ENCODE peak calls at places on chromosomes 7 and 10, in ten cellular contexts. Y, J, X, F, D, M, U, C, I and K are unnamed samples.

GRCh38 chr7:158303121-158303520 is 284.5 kb downstream of the PTPRN2 start:
- DNase-seq in D (no peak), Y (no peak), M (no peak), C (no peak), J (no peak), X (no peak), F (no peak), I (no peak), U (no peak), K (no peak)

GRCh38 chr10:86366902-86367338 is 325 bp upstream of the GRID1 start:
- DNase-seq in M (no peak), I (no peak), J (no peak), D (no peak), U (no peak), C (no peak), F (no peak), X (no peak), Y (no peak), K (no peak)

GRCh38 chr10:90319188-90319914 is 538.5 kb downstream of the HTR7 start:
- DNase-seq in J (no peak), D (peak; percentile 71), I (peak; percentile 55), X (peak; percentile 45), Y (no peak), U (peak; percentile 73), C (peak; percentile 75), F (no peak), M (peak; percentile 23), K (peak; percentile 75)

GRCh38 chr10:112956631-112957350 is 6.7 kb downstream of the TCF7L2 start:
- DNase-seq in I (no peak), F (no peak), M (no peak), J (no peak), Y (no peak), X (no peak), U (no peak), C (no peak), D (no peak), K (no peak)

GRCh38 chr7:148543-148931 is 43.8 kb upstream of the FAM20C start:
- DNase-seq in D (no peak), I (no peak), M (no peak), X (no peak), Y (no peak), U (no peak), F (no peak), J (no peak), C (no peak), K (no peak)

GRCh38 chr7:158816271-158816670 is 13.0 kb downstream of the ESYT2 start:
- DNase-seq in U (no peak), I (peak; percentile 10), D (no peak), M (no peak), X (no peak), Y (no peak), C (peak; percentile 53), F (no peak), J (no peak), K (peak; percentile 51)

GRCh38 chr10:112775347-112775746 is 174.7 kb upstream of the TCF7L2 start:
- DNase-seq in M (no peak), D (no peak), F (no peak), I (no peak), U (peak; percentile 13), Y (no peak), C (peak; percentile 46), J (no peak), X (no peak), K (no peak)

GRCh38 chr7:16695621-16696237 is 49.7 kb downstream of the BZW2 start:
- DNase-seq in Y (no peak), M (peak; percentile 42), X (no peak), I (peak; percentile 71), U (peak; percentile 80), J (no peak), D (peak; percentile 30), F (no peak), C (peak; percentile 81), K (peak; percentile 70)

GRCh38 chr7:139893999-139894398 is 64.9 kb downstream of the TBXAS1 start:
- DNase-seq in F (peak; percentile 62), I (no peak), C (no peak), M (no peak), Y (no peak), U (no peak), J (no peak), D (no peak), X (no peak), K (no peak)

GRCh38 chr10:17586741-17587720 is 30.1 kb downstream of the HACD1 start:
- DNase-seq in M (no peak), U (no peak), Y (no peak), J (no peak), D (no peak), X (no peak), F (no peak), I (peak; percentile 6), C (peak; percentile 33), K (peak; percentile 37)

GRCh38 chr10:50990568-50991495 is 83.5 kb upstream of the PRKG1 start:
- DNase-seq in J (no peak), X (peak; percentile 38), F (peak; percentile 82), C (peak; percentile 92), I (peak; percentile 16), D (no peak), M (peak; percentile 39), Y (no peak), U (no peak), K (peak; percentile 71)

GRCh38 chr10:7260912-7261700 is 149.7 kb downstream of the SFMBT2 start:
- DNase-seq in U (peak; percentile 15), D (no peak), C (peak; percentile 43), F (no peak), J (no peak), Y (no peak), I (no peak), X (peak; percentile 22), M (no peak), K (no peak)

GRCh38 chr10:67790534-67791408 is 47.2 kb downstream of the DNAJC12 start:
- DNase-seq in I (peak; percentile 39), F (no peak), M (no peak), J (no peak), C (peak; percentile 73), Y (no peak), U (peak; percentile 55), D (no peak), X (no peak), K (no peak)

GRCh38 chr7:122143376-122143750 is 686 bp downstream of the AASS start:
- DNase-seq in C (peak; percentile 32), I (peak; percentile 17), M (peak; percentile 14), F (no peak), Y (no peak), X (no peak), J (no peak), D (no peak), U (no peak), K (peak; percentile 29)

GRCh38 chr10:47325303-47326291 is 3.3 kb downstream of the GDF2 start:
- DNase-seq in I (no peak), J (peak; percentile 21), U (no peak), Y (no peak), D (no peak), F (no peak), X (no peak), C (no peak), M (no peak), K (no peak)

GRCh38 chr7:3923307-3923918 is 622.4 kb downstream of the SDK1 start:
- DNase-seq in C (no peak), F (no peak), X (no peak), J (no peak), U (no peak), D (no peak), Y (no peak), I (no peak), M (no peak), K (no peak)

GRCh38 chr7:96534221-96534620 is 175.4 kb downstream of the SEM1 start:
- DNase-seq in M (no peak), Y (no peak), C (no peak), F (no peak), X (no peak), I (no peak), D (no peak), J (no peak), U (no peak), K (no peak)

GRCh38 chr10:126049741-126050140 is 153.4 kb downstream of the FANK1 start:
- DNase-seq in F (no peak), Y (no peak), U (no peak), J (no peak), M (no peak), C (peak; percentile 84), D (no peak), X (no peak), I (no peak), K (peak; percentile 31)

GRCh38 chr7:158595068-158595467 is 7.4 kb upstream of the PTPRN2 start:
- DNase-seq in C (no peak), X (no peak), I (no peak), Y (no peak), F (no peak), D (no peak), U (peak; percentile 26), J (no peak), M (no peak), K (no peak)

GRCh38 chr10:93752761-93753160 is 5.0 kb upstream of the LGI1 start:
- DNase-seq in X (peak; percentile 42), M (no peak), Y (no peak), D (peak; percentile 21), J (no peak), F (no peak), I (no peak), U (peak; percentile 70), C (peak; percentile 45), K (peak; percentile 75)

GRCh38 chr10:1938317-1938716 is 201.0 kb upstream of the ADARB2 start:
- DNase-seq in U (no peak), M (no peak), X (no peak), D (no peak), C (no peak), F (no peak), I (no peak), Y (peak; percentile 28), J (no peak), K (no peak)

GRCh38 chr10:91042069-91042468 is 121.2 kb upstream of the ANKRD1 start:
- DNase-seq in D (no peak), U (no peak), C (no peak), I (no peak), M (no peak), X (no peak), J (no peak), F (no peak), Y (no peak), K (peak; percentile 27)

GRCh38 chr10:117161386-117162033 is 23.4 kb upstream of the VAX1 start:
- DNase-seq in U (no peak), X (no peak), Y (no peak), F (no peak), C (no peak), I (no peak), J (no peak), M (no peak), D (no peak), K (no peak)

GRCh38 chr10:24449334-24449740 is 240.4 kb downstream of the KIAA1217 start:
- DNase-seq in F (no peak), C (peak; percentile 52), M (no peak), Y (no peak), U (no peak), J (no peak), I (no peak), D (no peak), X (no peak), K (peak; percentile 56)

GRCh38 chr7:105149827-105150226 is 135.8 kb downstream of the KMT2E start:
- DNase-seq in C (peak; percentile 26), Y (no peak), M (no peak), D (no peak), I (no peak), U (no peak), X (no peak), F (no peak), J (no peak), K (peak; percentile 62)

GRCh38 chr7:45089314-45089891 is 634 bp upstream of the NACAD start:
- DNase-seq in U (peak; percentile 61), I (peak; percentile 74), M (peak; percentile 80), D (peak; percentile 70), J (peak; percentile 30), F (peak; percentile 86), Y (peak; percentile 64), X (peak; percentile 24), C (peak; percentile 54), K (peak; percentile 58)

GRCh38 chr10:35392482-35393230 is 56.3 kb downstream of the CCNY start:
- DNase-seq in D (no peak), M (no peak), I (no peak), F (no peak), C (no peak), X (no peak), U (no peak), Y (no peak), J (no peak), K (no peak)

GRCh38 chr7:24652551-24652950 is 79.3 kb downstream of the PALS2 start:
- DNase-seq in D (no peak), Y (no peak), J (no peak), I (no peak), M (no peak), U (no peak), C (no peak), F (no peak), X (no peak), K (no peak)